ENCODE peak calls at places on chromosome 17, in eight cellular contexts. D is Peyer's patch, N is GM23338, Z is adrenal gland, E is tibial artery, I is heart left ventricle, X is heart right ventricle, T is lung. J is an unnamed sample.

GRCh38 chr17:69609495-69610315 is 195.2 kb downstream of the MAP2K6 start:
- DNase-seq in N (peak; percentile 59), Z (no peak), I (no peak), X (no peak), T (no peak), E (peak; percentile 20), D (no peak), J (no peak)

GRCh38 chr17:57110579-57111367 is 25.7 kb downstream of the AKAP1 start:
- DNase-seq in I (no peak), T (no peak), E (no peak), N (no peak), Z (no peak), D (no peak), X (peak; percentile 40), J (no peak)

GRCh38 chr17:1013729-1014090 is 16.8 kb downstream of the TIMM22 start:
- DNase-seq in I (no peak), T (no peak), N (no peak), Z (no peak), X (no peak), E (no peak), D (no peak), J (no peak)

GRCh38 chr17:17750881-17751280 is 69.6 kb downstream of the RAI1 start:
- DNase-seq in X (no peak), D (peak; percentile 73), N (no peak), I (no peak), Z (no peak), T (no peak), E (no peak), J (no peak)

GRCh38 chr17:68290268-68290954 is 516 bp downstream of the SLC16A6 start:
- DNase-seq in I (peak; percentile 68), T (peak; percentile 39), E (no peak), Z (peak; percentile 50), N (peak; percentile 74), X (peak; percentile 14), D (peak; percentile 74), J (peak; percentile 35)

GRCh38 chr17:48616719-48617514 is 1.8 kb upstream of the HOXB8 start:
- DNase-seq in I (no peak), Z (no peak), T (no peak), N (no peak), X (no peak), D (no peak), E (no peak), J (no peak)

GRCh38 chr17:51397361-51398127 is 137.2 kb downstream of the UTP18 start:
- DNase-seq in X (no peak), N (no peak), I (no peak), E (no peak), Z (no peak), T (no peak), D (no peak), J (no peak)

GRCh38 chr17:51799981-51800380 is 358.5 kb downstream of the CA10 start:
- DNase-seq in Z (no peak), N (no peak), D (no peak), T (no peak), I (no peak), X (no peak), E (no peak), J (no peak)

GRCh38 chr17:63587770-63588169 is 12.9 kb upstream of the TACO1 start:
- DNase-seq in X (no peak), N (no peak), I (no peak), D (no peak), Z (no peak), E (no peak), T (no peak), J (no peak)

GRCh38 chr17:37661372-37662014 is 18.2 kb upstream of the DDX52 start:
- DNase-seq in Z (no peak), N (peak; percentile 49), X (no peak), D (no peak), T (no peak), I (no peak), E (no peak), J (no peak)

GRCh38 chr17:2903193-2903974 is 107.1 kb downstream of the RAP1GAP2 start:
- DNase-seq in Z (no peak), N (no peak), E (no peak), D (no peak), X (no peak), I (no peak), T (no peak), J (no peak)

GRCh38 chr17:42563543-42563942 is 1.6 kb downstream of the COASY start:
- DNase-seq in Z (peak; percentile 74), D (no peak), T (no peak), X (no peak), E (no peak), I (no peak), N (no peak), J (no peak)

GRCh38 chr17:21286066-21286770 is 1.7 kb downstream of the MAP2K3 start:
- DNase-seq in I (peak; percentile 90), D (peak; percentile 93), T (peak; percentile 96), X (peak; percentile 92), N (no peak), E (peak; percentile 98), Z (peak; percentile 97), J (peak; percentile 86)

GRCh38 chr17:72609501-72609900 is 483.0 kb downstream of the SLC39A11 start:
- DNase-seq in T (no peak), E (no peak), I (no peak), X (no peak), N (no peak), Z (no peak), D (no peak), J (no peak)

GRCh38 chr17:66467766-66468165 is 165.4 kb downstream of the PRKCA start:
- DNase-seq in T (no peak), Z (no peak), I (no peak), D (no peak), X (no peak), N (no peak), E (no peak), J (no peak)

GRCh38 chr17:3447625-3448024 is 14.0 kb upstream of the OR1E2 start:
- DNase-seq in Z (no peak), T (no peak), D (no peak), I (no peak), N (peak; percentile 80), E (no peak), X (no peak), J (no peak)

GRCh38 chr17:15384142-15384803 is 42.9 kb upstream of the TEKT3 start:
- DNase-seq in E (peak; percentile 82), X (peak; percentile 42), Z (peak; percentile 66), N (peak; percentile 15), I (no peak), T (peak; percentile 44), D (peak; percentile 54), J (peak; percentile 71)

DNA sequence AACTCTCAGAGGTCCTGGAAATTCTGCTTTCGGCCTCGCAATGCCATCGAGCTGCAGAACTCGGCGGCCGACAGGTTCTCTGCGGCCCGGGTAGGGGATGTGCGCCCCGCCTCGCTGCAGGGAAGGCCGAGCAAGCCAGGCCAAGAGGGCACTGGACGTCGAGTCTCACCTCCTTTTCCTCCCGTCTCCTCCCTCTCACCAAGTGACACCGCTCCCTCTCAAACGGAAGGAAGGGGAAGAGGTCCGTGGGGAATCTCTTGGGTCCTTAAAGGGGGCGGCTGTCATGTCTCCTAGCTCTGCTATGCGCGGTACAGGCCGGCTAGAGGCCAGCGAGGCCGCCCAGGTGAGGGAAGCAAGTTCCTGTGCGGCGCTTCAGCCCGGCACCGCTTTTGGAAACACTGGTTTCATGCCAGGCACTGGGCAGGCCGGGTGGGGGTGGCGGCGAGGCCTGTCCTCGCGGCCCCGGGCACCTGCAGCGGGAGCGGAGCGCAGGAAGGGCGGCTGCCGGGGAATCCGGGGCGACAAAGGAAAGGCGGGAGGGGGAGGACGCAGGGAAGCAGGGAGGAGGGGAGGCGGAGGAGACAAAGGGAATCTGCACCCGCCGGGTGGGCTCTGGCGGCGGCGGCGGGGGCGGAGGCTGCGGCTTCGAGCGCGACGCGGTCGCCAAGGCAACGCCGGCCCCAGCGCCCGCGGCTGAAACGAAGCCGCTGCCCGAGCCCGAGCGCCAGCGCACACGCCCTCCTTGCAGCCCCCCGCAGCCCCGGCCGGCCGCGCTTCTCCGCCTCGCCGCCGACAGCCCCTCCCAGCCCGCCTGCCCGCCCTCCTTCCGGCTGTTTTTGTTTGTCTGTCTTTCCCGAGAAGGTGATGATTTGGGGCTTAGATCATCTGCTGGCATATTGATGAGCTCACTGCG is 32.3 kb downstream of the CDK5R1 start:
- DNase-seq in D (peak; percentile 84), E (no peak), I (peak; percentile 85), T (no peak), X (peak; percentile 41), Z (peak; percentile 34), N (peak; percentile 96), J (peak; percentile 57)
- H3K4me1 ChIP-seq in D (peaks cover 20% of the 10 kb centered on the region), E (no peaks in the 10 kb centered on the region), I (peaks cover 22% of the 10 kb centered on the region), T (peaks cover 11% of the 10 kb centered on the region), X (peaks cover 47% of the 10 kb centered on the region), Z (peaks cover 27% of the 10 kb centered on the region), N (peaks cover 70% of the 10 kb centered on the region), J (peaks cover 36% of the 10 kb centered on the region)

GRCh38 chr17:83189013-83189672 is 109.7 kb downstream of the METRNL start:
- DNase-seq in D (peak; percentile 37), T (peak; percentile 18), E (no peak), Z (no peak), X (no peak), N (no peak), I (no peak), J (no peak)
- H3K4me3 ChIP-seq in D (no peak overlapping the region), T (no peak overlapping the region), E (no peak overlapping the region), Z (no peak overlapping the region), X (no peak overlapping the region), N (no peak overlapping the region), I (no peak overlapping the region), J (no peak overlapping the region)

DNA sequence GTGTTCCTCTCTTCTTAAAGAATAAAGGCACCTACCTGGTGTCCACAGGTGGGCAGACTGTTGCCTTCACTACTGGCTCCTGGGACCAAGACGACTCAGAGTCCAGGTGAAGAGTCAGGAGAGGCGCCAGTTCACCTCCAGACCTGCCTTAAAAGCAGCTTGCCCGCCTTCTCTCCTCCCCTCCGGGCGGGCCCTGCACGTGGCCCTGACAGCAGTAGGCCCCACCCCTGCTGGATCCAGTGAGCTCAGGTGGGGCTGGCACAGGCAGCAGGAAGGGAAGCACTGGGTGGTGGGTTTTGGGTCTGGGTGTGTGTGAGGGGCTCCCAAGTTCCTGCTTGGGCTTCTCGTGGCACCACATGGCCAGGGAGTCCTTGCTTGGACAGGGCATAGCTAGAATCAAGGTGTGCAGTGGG is at the start of gene TNS4:
- DNase-seq in D (peak; percentile 78), Z (no peak), X (no peak), I (peak; percentile 51), N (no peak), E (no peak), T (no peak), J (no peak)
- TF ChIP-seq CTCF in D (no peak), Z (no peak), X (no peak), I (no peak), N (no peak), E (no peak), T (no peak), J (no peak)

DNA sequence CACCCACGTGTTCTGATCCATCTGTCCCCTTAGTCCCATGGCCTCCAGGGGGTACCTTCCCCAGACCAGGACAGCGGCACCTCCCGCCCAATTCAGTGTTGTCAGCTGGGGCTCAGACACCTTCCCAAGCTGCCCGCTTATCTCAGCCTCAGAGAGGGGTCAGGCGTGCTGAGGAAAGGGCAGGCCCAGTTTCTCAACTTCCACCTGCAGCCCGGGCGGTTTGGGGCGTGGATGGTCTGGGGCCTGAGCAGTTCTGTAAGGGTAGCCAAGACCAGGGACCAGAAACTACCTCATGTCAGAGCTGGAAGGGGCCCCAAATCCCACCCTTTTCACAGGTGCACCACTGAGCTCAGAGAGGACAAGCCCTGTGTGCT is 5.1 kb downstream of the PLCD3 start:
- DNase-seq in N (no peak), D (no peak), X (no peak), E (no peak), I (no peak), Z (no peak), T (no peak), J (no peak)
- H3K4me1 ChIP-seq in N (no peaks in the 10 kb centered on the region), D (peaks cover 11% of the 10 kb centered on the region), X (peaks cover 85% of the 10 kb centered on the region), E (no peaks in the 10 kb centered on the region), I (peaks cover 72% of the 10 kb centered on the region), Z (peaks cover 53% of the 10 kb centered on the region), T (peaks cover 34% of the 10 kb centered on the region), J (peaks cover 97% of the 10 kb centered on the region)

J was measured in left ventricle myocardium inferior.